ENCODE peak calls at places on chromosomes 1 and 21, in six cellular contexts. One of them, this sample, is unnamed.

GRCh38 chr21:14742119-14742518 is 196.0 kb upstream of the SAMSN1 start:
- DNase-seq in lung: no peak
- DNase-seq in NCI-H1092 treated with DMSO at 0.1 percent for 48 hours: no peak
- DNase-seq in HT-29: no peak
- DNase-seq in activated T-cell treated with anti-CD3 and anti-CD28 coated beads, Interleukin-2, amount 50 U/mL, for 24 hours: no peak
- DNase-seq in CD4-positive, alpha-beta T cell: no peak
- DNase-seq in this sample: no peak

GRCh38 chr1:89989099-89989498 is 5.8 kb upstream of the ZNF326 start:
- DNase-seq in HT-29: no peak
- DNase-seq in NCI-H1092 treated with DMSO at 0.1 percent for 48 hours: no peak
- DNase-seq in CD4-positive, alpha-beta T cell: no peak
- DNase-seq in activated T-cell treated with anti-CD3 and anti-CD28 coated beads, Interleukin-2, amount 50 U/mL, for 24 hours: no peak
- DNase-seq in lung: no peak
- DNase-seq in this sample: no peak

GRCh38 chr1:218480137-218480536 is 135.0 kb downstream of the TGFB2 start:
- DNase-seq in NCI-H1092 treated with DMSO at 0.1 percent for 48 hours: no peak
- DNase-seq in CD4-positive, alpha-beta T cell: no peak
- DNase-seq in activated T-cell treated with anti-CD3 and anti-CD28 coated beads, Interleukin-2, amount 50 U/mL, for 24 hours: no peak
- DNase-seq in lung: no peak
- DNase-seq in HT-29: no peak
- DNase-seq in this sample: peak

GRCh38 chr1:207022996-207023679 is 9.4 kb downstream of the C1orf116 start:
- DNase-seq in activated T-cell treated with anti-CD3 and anti-CD28 coated beads, Interleukin-2, amount 50 U/mL, for 24 hours: no peak
- DNase-seq in NCI-H1092 treated with DMSO at 0.1 percent for 48 hours: no peak
- DNase-seq in CD4-positive, alpha-beta T cell: no peak
- DNase-seq in lung: no peak
- DNase-seq in HT-29: no peak
- DNase-seq in this sample: no peak

GRCh38 chr1:225882008-225882698 is at the start of gene TMEM63A:
- DNase-seq in HT-29: peak
- DNase-seq in lung: peak
- DNase-seq in CD4-positive, alpha-beta T cell: peak
- DNase-seq in NCI-H1092 treated with DMSO at 0.1 percent for 48 hours: no peak
- DNase-seq in activated T-cell treated with anti-CD3 and anti-CD28 coated beads, Interleukin-2, amount 50 U/mL, for 24 hours: peak
- DNase-seq in this sample: peak

GRCh38 chr1:30665216-30665615 is 58.2 kb downstream of the MATN1 start:
- DNase-seq in NCI-H1092 treated with DMSO at 0.1 percent for 48 hours: no peak
- DNase-seq in CD4-positive, alpha-beta T cell: no peak
- DNase-seq in activated T-cell treated with anti-CD3 and anti-CD28 coated beads, Interleukin-2, amount 50 U/mL, for 24 hours: no peak
- DNase-seq in HT-29: no peak
- DNase-seq in lung: no peak
- DNase-seq in this sample: no peak

GRCh38 chr1:80083892-80084291 is 1077.4 kb upstream of the ADGRL4 start:
- DNase-seq in NCI-H1092 treated with DMSO at 0.1 percent for 48 hours: no peak
- DNase-seq in HT-29: no peak
- DNase-seq in lung: no peak
- DNase-seq in CD4-positive, alpha-beta T cell: no peak
- DNase-seq in activated T-cell treated with anti-CD3 and anti-CD28 coated beads, Interleukin-2, amount 50 U/mL, for 24 hours: no peak
- DNase-seq in this sample: no peak

GRCh38 chr1:202860744-202861419 is 28.1 kb downstream of the RABIF start:
- DNase-seq in lung: peak
- DNase-seq in CD4-positive, alpha-beta T cell: peak
- DNase-seq in activated T-cell treated with anti-CD3 and anti-CD28 coated beads, Interleukin-2, amount 50 U/mL, for 24 hours: peak
- DNase-seq in HT-29: peak
- DNase-seq in NCI-H1092 treated with DMSO at 0.1 percent for 48 hours: peak
- DNase-seq in this sample: peak

GRCh38 chr1:21537932-21538630 is 28.9 kb downstream of the ALPL start:
- DNase-seq in lung: no peak
- DNase-seq in CD4-positive, alpha-beta T cell: no peak
- DNase-seq in activated T-cell treated with anti-CD3 and anti-CD28 coated beads, Interleukin-2, amount 50 U/mL, for 24 hours: no peak
- DNase-seq in NCI-H1092 treated with DMSO at 0.1 percent for 48 hours: no peak
- DNase-seq in HT-29: no peak
- DNase-seq in this sample: peak

GRCh38 chr1:12087797-12088314 is 24.8 kb downstream of the TNFRSF8 start:
- DNase-seq in HT-29: no peak
- DNase-seq in CD4-positive, alpha-beta T cell: no peak
- DNase-seq in NCI-H1092 treated with DMSO at 0.1 percent for 48 hours: no peak
- DNase-seq in lung: no peak
- DNase-seq in activated T-cell treated with anti-CD3 and anti-CD28 coated beads, Interleukin-2, amount 50 U/mL, for 24 hours: peak
- DNase-seq in this sample: no peak

GRCh38 chr1:215418876-215419442 is 148.1 kb upstream of the KCTD3 start:
- DNase-seq in HT-29: no peak
- DNase-seq in activated T-cell treated with anti-CD3 and anti-CD28 coated beads, Interleukin-2, amount 50 U/mL, for 24 hours: no peak
- DNase-seq in lung: no peak
- DNase-seq in NCI-H1092 treated with DMSO at 0.1 percent for 48 hours: no peak
- DNase-seq in CD4-positive, alpha-beta T cell: no peak
- DNase-seq in this sample: no peak

GRCh38 chr1:94296018-94296417 is 58.6 kb upstream of the ARHGAP29 start:
- DNase-seq in CD4-positive, alpha-beta T cell: no peak
- DNase-seq in activated T-cell treated with anti-CD3 and anti-CD28 coated beads, Interleukin-2, amount 50 U/mL, for 24 hours: no peak
- DNase-seq in lung: no peak
- DNase-seq in HT-29: no peak
- DNase-seq in NCI-H1092 treated with DMSO at 0.1 percent for 48 hours: no peak
- DNase-seq in this sample: no peak

GRCh38 chr1:16978589-16979474 is 1.6 kb downstream of the MFAP2 start:
- DNase-seq in lung: no peak
- DNase-seq in CD4-positive, alpha-beta T cell: no peak
- DNase-seq in HT-29: no peak
- DNase-seq in activated T-cell treated with anti-CD3 and anti-CD28 coated beads, Interleukin-2, amount 50 U/mL, for 24 hours: no peak
- DNase-seq in NCI-H1092 treated with DMSO at 0.1 percent for 48 hours: no peak
- DNase-seq in this sample: peak

GRCh38 chr1:74399249-74399648 is 113.2 kb downstream of the LRRC53 start:
- DNase-seq in CD4-positive, alpha-beta T cell: no peak
- DNase-seq in NCI-H1092 treated with DMSO at 0.1 percent for 48 hours: no peak
- DNase-seq in lung: no peak
- DNase-seq in activated T-cell treated with anti-CD3 and anti-CD28 coated beads, Interleukin-2, amount 50 U/mL, for 24 hours: no peak
- DNase-seq in HT-29: peak
- DNase-seq in this sample: no peak

GRCh38 chr1:110118636-110119396 is 6.6 kb downstream of the UBL4B start:
- DNase-seq in NCI-H1092 treated with DMSO at 0.1 percent for 48 hours: no peak
- DNase-seq in HT-29: no peak
- DNase-seq in CD4-positive, alpha-beta T cell: no peak
- DNase-seq in lung: no peak
- DNase-seq in activated T-cell treated with anti-CD3 and anti-CD28 coated beads, Interleukin-2, amount 50 U/mL, for 24 hours: no peak
- DNase-seq in this sample: peak

GRCh38 chr1:242546849-242547724 is 22.6 kb upstream of the PLD5 start:
- DNase-seq in CD4-positive, alpha-beta T cell: no peak
- DNase-seq in HT-29: no peak
- DNase-seq in NCI-H1092 treated with DMSO at 0.1 percent for 48 hours: no peak
- DNase-seq in activated T-cell treated with anti-CD3 and anti-CD28 coated beads, Interleukin-2, amount 50 U/mL, for 24 hours: no peak
- DNase-seq in lung: no peak
- DNase-seq in this sample: no peak

GRCh38 chr1:53535226-53535625 is 76.0 kb downstream of the DMRTB1 start:
- DNase-seq in activated T-cell treated with anti-CD3 and anti-CD28 coated beads, Interleukin-2, amount 50 U/mL, for 24 hours: no peak
- DNase-seq in CD4-positive, alpha-beta T cell: no peak
- DNase-seq in lung: no peak
- DNase-seq in NCI-H1092 treated with DMSO at 0.1 percent for 48 hours: no peak
- DNase-seq in HT-29: no peak
- DNase-seq in this sample: no peak

GRCh38 chr1:16137890-16138467 is 17.9 kb downstream of the EPHA2 start:
- DNase-seq in NCI-H1092 treated with DMSO at 0.1 percent for 48 hours: no peak
- DNase-seq in activated T-cell treated with anti-CD3 and anti-CD28 coated beads, Interleukin-2, amount 50 U/mL, for 24 hours: no peak
- DNase-seq in lung: no peak
- DNase-seq in CD4-positive, alpha-beta T cell: no peak
- DNase-seq in HT-29: no peak
- DNase-seq in this sample: no peak

This sample was measured in foreskin fibroblast.